ENCODE peak calls at places on chromosome 18, in four cellular contexts. A is K562, O is A549, I is H1. S is an unnamed sample.

GRCh38 chr18:2325308-2325849 is 245.9 kb downstream of the METTL4 start:
- DNase-seq in A (peak), O (no peak), I (no peak), S (no peak)

GRCh38 chr18:12973562-12974213 is 17.5 kb upstream of the CEP192 start:
- DNase-seq in A (peak), O (no peak), I (no peak), S (no peak)

GRCh38 chr18:12086249-12086648 is 7.4 kb upstream of the ANKRD62 start:
- DNase-seq in A (no peak), O (no peak), I (no peak), S (no peak)

GRCh38 chr18:5066380-5066977 is 130.6 kb downstream of the AKAIN1 start:
- DNase-seq in A (peak), O (peak), I (peak), S (peak)

GRCh38 chr18:21444465-21445023 is 156.0 kb downstream of the ESCO1 start:
- DNase-seq in A (peak), O (peak), I (no peak), S (peak)

GRCh38 chr18:55609426-55609825 is 21.4 kb upstream of the TCF4 start:
- DNase-seq in A (no peak), O (no peak), I (no peak), S (no peak)

GRCh38 chr18:74914648-74915047 is 294.3 kb downstream of the PTGR3 start:
- DNase-seq in A (no peak), O (no peak), I (no peak), S (no peak)

GRCh38 chr18:63157293-63158011 is 162.1 kb downstream of the BCL2 start:
- DNase-seq in A (no peak), O (no peak), I (no peak), S (no peak)

GRCh38 chr18:63467699-63468098 is 9.1 kb upstream of the SERPINB5 start:
- DNase-seq in A (no peak), O (no peak), I (no peak), S (no peak)

GRCh38 chr18:30675905-30676620 is 366.5 kb downstream of the DSC3 start:
- DNase-seq in A (peak), O (no peak), I (no peak), S (no peak)

GRCh38 chr18:54503495-54503894 is 87.5 kb upstream of the DYNAP start:
- DNase-seq in A (no peak), O (no peak), I (no peak), S (no peak)

GRCh38 chr18:46759885-46760284 is 3.0 kb upstream of the ST8SIA5 start:
- DNase-seq in A (no peak), O (no peak), I (no peak), S (no peak)

GRCh38 chr18:74951165-74951760 is 257.7 kb downstream of the PTGR3 start:
- DNase-seq in A (no peak), O (peak), I (no peak), S (peak)

GRCh38 chr18:68662779-68663178 is 52.1 kb downstream of the TMX3 start:
- DNase-seq in A (no peak), O (peak), I (no peak), S (no peak)

DNA sequence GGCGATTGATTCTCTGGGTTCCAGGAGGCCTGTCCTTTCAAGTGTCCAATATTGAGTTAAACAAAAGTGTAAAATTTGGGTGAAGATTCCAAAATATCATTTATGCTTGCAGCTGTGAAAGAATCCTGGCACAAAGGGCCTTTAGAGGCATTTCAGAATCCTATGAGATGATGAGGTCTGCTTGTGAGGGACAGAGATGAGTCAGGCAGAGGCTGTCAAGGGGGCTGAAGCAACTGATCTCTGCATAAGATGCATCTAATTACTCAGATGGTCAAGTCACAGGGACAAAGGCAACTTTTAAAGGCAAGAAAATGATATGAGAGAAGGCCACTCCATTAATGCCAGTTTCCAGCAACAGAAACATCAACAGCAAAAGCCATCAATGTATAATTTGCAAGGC is 78.8 kb downstream of the FHOD3 start:
- DNase-seq in A (no peak), O (no peak), I (no peak), S (no peak)
- TF ChIP-seq RNF2 in A (no peak), O (no peak), I (no peak), S (no peak)

GRCh38 chr18:35051978-35052377 is 10.8 kb downstream of the MAPRE2 start:
- DNase-seq in A (no peak), O (no peak), I (no peak), S (no peak)

GRCh38 chr18:35050638-35051287 is 9.6 kb downstream of the MAPRE2 start:
- DNase-seq in A (peak), O (no peak), I (no peak), S (no peak)

GRCh38 chr18:35047697-35048292 is 6.6 kb downstream of the MAPRE2 start:
- DNase-seq in A (no peak), O (no peak), I (no peak), S (no peak)

GRCh38 chr18:35049111-35050003 is 8.1 kb downstream of the MAPRE2 start:
- DNase-seq in A (no peak), O (no peak), I (no peak), S (no peak)

DNA sequence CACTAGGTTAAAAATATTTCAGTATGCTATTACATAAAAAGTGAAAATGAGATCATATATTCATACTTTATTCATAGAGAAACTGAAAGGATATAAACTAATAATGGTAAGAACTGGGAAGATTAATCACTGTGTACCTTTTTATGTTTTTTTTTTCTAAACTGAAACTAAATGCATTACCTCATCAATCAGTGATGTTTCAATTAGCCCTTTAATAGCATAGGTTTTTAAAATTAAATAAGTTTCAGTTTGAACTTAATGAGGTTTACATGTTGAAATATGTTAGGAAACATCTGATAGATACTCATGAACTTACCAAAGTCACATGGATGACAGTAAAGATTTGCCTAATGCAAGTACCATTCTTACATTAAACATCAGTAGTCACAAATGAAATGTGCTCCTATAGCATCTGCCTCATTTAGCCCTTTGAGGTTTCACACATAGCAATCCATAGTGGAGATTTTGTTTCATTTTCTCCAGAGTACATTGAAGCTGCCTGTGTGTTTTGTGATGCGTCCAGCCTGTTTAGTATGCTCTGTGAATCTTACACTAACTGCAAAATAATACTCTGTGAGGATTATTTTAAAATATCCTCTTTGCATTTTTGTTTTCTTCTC is 8.9 kb downstream of the MAPRE2 start:
- DNase-seq in A (no peak), O (no peak), I (no peak), S (no peak)
- TF ChIP-seq RNF2 in A (no peak), O (no peak), I (no peak), S (no peak)

GRCh38 chr18:79355433-79356335 is 40.0 kb upstream of the NFATC1 start:
- DNase-seq in A (no peak), O (no peak), I (no peak), S (no peak)

GRCh38 chr18:79353238-79353637 is 42.5 kb upstream of the NFATC1 start:
- DNase-seq in A (peak), O (no peak), I (no peak), S (peak)

GRCh38 chr18:79354350-79354749 is 41.4 kb upstream of the NFATC1 start:
- DNase-seq in A (no peak), O (no peak), I (no peak), S (no peak)

GRCh38 chr18:79352432-79352831 is 43.3 kb upstream of the NFATC1 start:
- DNase-seq in A (no peak), O (no peak), I (no peak), S (no peak)

DNA sequence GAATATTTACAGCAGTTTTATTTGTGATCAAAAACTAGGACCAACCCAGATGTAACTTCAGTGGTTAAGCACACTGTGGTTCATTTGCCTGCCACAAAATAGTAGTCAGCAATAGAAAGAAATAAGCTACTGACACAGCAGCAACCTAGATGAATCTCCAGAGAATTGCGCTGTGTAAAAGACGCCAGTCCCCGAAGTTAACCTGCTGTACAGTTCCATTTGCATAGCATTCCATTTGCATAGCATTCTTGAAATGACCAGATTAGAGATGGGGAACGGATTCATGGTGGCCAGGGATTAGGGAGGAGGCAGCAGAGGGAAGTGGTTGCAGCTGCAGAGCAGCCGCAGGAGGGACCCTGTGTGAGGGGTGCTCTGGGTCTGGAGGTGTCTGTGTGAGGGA is 39.3 kb upstream of the NFATC1 start:
- DNase-seq in A (no peak), O (no peak), I (no peak), S (no peak)
- TF ChIP-seq RNF2 in A (no peak), O (no peak), I (no peak), S (no peak)

GRCh38 chr18:32469691-32470131 is 971 bp downstream of the GAREM1 start:
- DNase-seq in A (no peak), O (no peak), I (no peak), S (no peak)

GRCh38 chr18:32470713-32471633 is at the start of gene GAREM1:
- DNase-seq in A (peak), O (peak), I (peak), S (peak)

GRCh38 chr18:32470136-32470712 is 458 bp downstream of the GAREM1 start:
- DNase-seq in A (peak), O (peak), I (no peak), S (no peak)

GRCh38 chr18:32468147-32468845 is 2.4 kb downstream of the GAREM1 start:
- DNase-seq in A (no peak), O (no peak), I (no peak), S (no peak)

DNA sequence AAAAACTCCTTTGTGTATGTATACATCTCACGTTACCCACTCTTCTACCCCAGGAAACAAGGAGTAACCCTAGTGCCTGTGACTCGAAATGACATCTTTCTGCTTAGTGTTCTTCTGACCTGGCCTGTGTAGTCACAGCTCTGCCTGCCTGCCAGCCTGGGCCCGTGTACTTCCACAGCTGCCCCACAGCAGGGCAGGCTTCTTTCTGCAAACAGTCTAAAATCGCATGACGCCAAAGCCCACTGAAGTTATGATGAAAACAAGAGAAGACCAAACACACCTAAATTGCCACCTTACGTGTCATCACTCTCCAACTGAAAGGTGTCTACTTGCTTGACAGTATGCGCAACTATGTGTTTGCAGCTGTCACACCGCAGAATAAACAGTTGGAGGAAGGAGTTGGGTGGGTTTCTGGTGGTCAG is 1.5 kb downstream of the GAREM1 start:
- DNase-seq in A (peak), O (peak), I (no peak), S (peak)
- TF ChIP-seq RNF2 in A (no peak), O (no peak), I (no peak), S (no peak)

GRCh38 chr18:48045744-48046143 is 115.3 kb upstream of the SMAD2 start:
- DNase-seq in A (no peak), O (no peak), I (no peak), S (no peak)

GRCh38 chr18:48043166-48043565 is 112.7 kb upstream of the SMAD2 start:
- DNase-seq in A (no peak), O (no peak), I (no peak), S (no peak)

GRCh38 chr18:48048251-48048650 is 117.8 kb upstream of the SMAD2 start:
- DNase-seq in A (no peak), O (no peak), I (no peak), S (no peak)

GRCh38 chr18:48042431-48042830 is 112.0 kb upstream of the SMAD2 start:
- DNase-seq in A (no peak), O (no peak), I (no peak), S (no peak)

DNA sequence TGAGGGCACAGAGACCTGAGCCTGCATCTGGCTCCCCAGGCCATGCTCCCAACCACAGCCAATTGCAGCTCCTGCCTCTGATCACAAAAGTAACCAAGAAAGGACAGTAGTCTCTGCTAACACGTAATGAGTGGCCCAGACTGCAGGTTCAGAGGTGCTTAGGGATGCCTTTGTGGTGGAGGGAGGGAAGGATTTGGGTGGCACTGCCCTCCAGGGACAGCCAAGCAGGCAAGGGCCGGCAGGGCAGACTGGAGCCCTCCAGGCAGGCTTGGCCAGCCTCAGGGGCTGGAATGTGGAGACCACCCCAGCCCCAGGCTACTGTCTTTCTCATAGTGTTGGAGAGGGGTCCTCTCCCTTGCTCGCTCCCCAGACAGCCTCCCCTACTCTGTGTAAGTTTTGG is 114.5 kb upstream of the SMAD2 start:
- DNase-seq in A (no peak), O (no peak), I (no peak), S (no peak)
- TF ChIP-seq RNF2 in A (no peak), O (no peak), I (no peak), S (no peak)

GRCh38 chr18:23450022-23450421 is 3.1 kb upstream of the RIOK3 start:
- DNase-seq in A (no peak), O (no peak), I (no peak), S (no peak)

GRCh38 chr18:23452728-23453656 is at the start of gene RIOK3:
- DNase-seq in A (peak), O (peak), I (peak), S (peak)

GRCh38 chr18:23452347-23452727 is 750 bp upstream of the RIOK3 start:
- DNase-seq in A (no peak), O (no peak), I (no peak), S (no peak)

GRCh38 chr18:23451011-23451410 is 2.1 kb upstream of the RIOK3 start:
- DNase-seq in A (no peak), O (no peak), I (no peak), S (no peak)

GRCh38 chr18:23451491-23451890 is 1.6 kb upstream of the RIOK3 start:
- DNase-seq in A (no peak), O (no peak), I (no peak), S (no peak)
- TF ChIP-seq RNF2 in A (no peak), O (no peak), I (no peak), S (no peak)

GRCh38 chr18:49591271-49591670 is 29.4 kb downstream of the LIPG start:
- DNase-seq in A (no peak), O (no peak), I (no peak), S (no peak)

GRCh38 chr18:49597556-49597955 is 35.7 kb downstream of the LIPG start:
- DNase-seq in A (no peak), O (no peak), I (no peak), S (no peak)

GRCh38 chr18:49591775-49592174 is 29.9 kb downstream of the LIPG start:
- DNase-seq in A (no peak), O (no peak), I (no peak), S (no peak)

GRCh38 chr18:49601211-49601610 is 39.4 kb downstream of the LIPG start:
- DNase-seq in A (no peak), O (no peak), I (no peak), S (no peak)

DNA sequence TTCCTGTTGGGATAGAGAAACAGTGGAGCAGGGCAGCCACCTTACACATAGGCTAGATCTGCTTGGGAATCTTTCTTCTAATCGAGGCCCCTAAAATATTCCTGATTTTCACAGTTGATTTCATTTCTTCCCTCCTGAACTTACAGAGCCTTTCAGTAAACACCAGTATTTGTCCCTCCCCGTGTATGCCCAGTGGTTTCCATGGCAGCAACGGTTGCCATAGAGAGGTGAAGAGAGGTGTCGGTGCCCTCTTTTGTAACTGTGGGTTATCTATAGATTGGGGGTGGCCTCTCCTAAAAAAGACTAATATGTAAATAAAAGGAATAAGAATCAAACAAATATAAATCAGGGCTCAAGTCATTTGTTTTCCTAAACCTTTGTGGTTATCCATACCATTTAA is 35.3 kb downstream of the LIPG start:
- DNase-seq in A (no peak), O (no peak), I (no peak), S (no peak)
- TF ChIP-seq RNF2 in A (no peak), O (no peak), I (no peak), S (no peak)